ENCODE peak calls at places on chromosome 9, in seven cellular contexts. One of them, this sample, is unnamed.
A peak's percentile ranks its signal among the peaks of the same experiment; 100 is the strongest.

GRCh38 chr9:81814794-81815464 is 113.3 kb upstream of the SPATA31D4 start:
- DNase-seq in AG04450: no peak
- DNase-seq in NB4: no peak
- DNase-seq in left cardiac atrium: no peak
- DNase-seq in heart right ventricle: no peak
- DNase-seq in AG20443: no peak
- DNase-seq in activated naive CD8-positive, alpha-beta T cell treated with anti-CD3 and anti-CD28 coated beads, Interleukin-2, amount 10 ng/mL, durations not matched to agents 7 days and 5 days: no peak
- DNase-seq in this sample: peak; percentile 26

GRCh38 chr9:89598926-89599325 is 5.9 kb upstream of the GADD45G start:
- DNase-seq in AG04450: no peak
- DNase-seq in NB4: no peak
- DNase-seq in left cardiac atrium: no peak
- DNase-seq in heart right ventricle: no peak
- DNase-seq in AG20443: no peak
- DNase-seq in activated naive CD8-positive, alpha-beta T cell treated with anti-CD3 and anti-CD28 coated beads, Interleukin-2, amount 10 ng/mL, durations not matched to agents 7 days and 5 days: no peak
- DNase-seq in this sample: no peak

GRCh38 chr9:80906728-80907127 is 782.6 kb downstream of the TLE1 start:
- DNase-seq in AG04450: no peak
- DNase-seq in NB4: no peak
- DNase-seq in left cardiac atrium: no peak
- DNase-seq in heart right ventricle: no peak
- DNase-seq in AG20443: no peak
- DNase-seq in activated naive CD8-positive, alpha-beta T cell treated with anti-CD3 and anti-CD28 coated beads, Interleukin-2, amount 10 ng/mL, durations not matched to agents 7 days and 5 days: no peak
- DNase-seq in this sample: no peak

GRCh38 chr9:119332522-119332921 is 36.7 kb downstream of the BRINP1 start:
- DNase-seq in AG04450: no peak
- DNase-seq in NB4: no peak
- DNase-seq in left cardiac atrium: no peak
- DNase-seq in heart right ventricle: no peak
- DNase-seq in AG20443: no peak
- DNase-seq in activated naive CD8-positive, alpha-beta T cell treated with anti-CD3 and anti-CD28 coated beads, Interleukin-2, amount 10 ng/mL, durations not matched to agents 7 days and 5 days: no peak
- DNase-seq in this sample: no peak

GRCh38 chr9:123953601-123954011 is 23.7 kb upstream of the DENND1A start:
- DNase-seq in AG04450: no peak
- DNase-seq in NB4: no peak
- DNase-seq in left cardiac atrium: no peak
- DNase-seq in heart right ventricle: no peak
- DNase-seq in AG20443: no peak
- DNase-seq in activated naive CD8-positive, alpha-beta T cell treated with anti-CD3 and anti-CD28 coated beads, Interleukin-2, amount 10 ng/mL, durations not matched to agents 7 days and 5 days: no peak
- DNase-seq in this sample: no peak

GRCh38 chr9:127980056-127980705 is 608 bp downstream of the EEIG1 start:
- DNase-seq in AG04450: no peak
- DNase-seq in NB4: peak; percentile 47
- DNase-seq in left cardiac atrium: peak; percentile 60
- DNase-seq in heart right ventricle: peak; percentile 10
- DNase-seq in AG20443: no peak
- DNase-seq in activated naive CD8-positive, alpha-beta T cell treated with anti-CD3 and anti-CD28 coated beads, Interleukin-2, amount 10 ng/mL, durations not matched to agents 7 days and 5 days: peak; percentile 78
- DNase-seq in this sample: peak; percentile 75

GRCh38 chr9:131733601-131734061 is 6.2 kb downstream of the RAPGEF1 start:
- DNase-seq in AG04450: peak; percentile 84
- DNase-seq in NB4: peak; percentile 87
- DNase-seq in left cardiac atrium: peak; percentile 62
- DNase-seq in heart right ventricle: no peak
- DNase-seq in AG20443: peak; percentile 85
- DNase-seq in activated naive CD8-positive, alpha-beta T cell treated with anti-CD3 and anti-CD28 coated beads, Interleukin-2, amount 10 ng/mL, durations not matched to agents 7 days and 5 days: peak; percentile 58
- DNase-seq in this sample: peak; percentile 73

GRCh38 chr9:7974335-7975005 is 174.9 kb upstream of the DMAC1 start:
- DNase-seq in AG04450: no peak
- DNase-seq in NB4: peak; percentile 84
- DNase-seq in left cardiac atrium: no peak
- DNase-seq in heart right ventricle: no peak
- DNase-seq in AG20443: no peak
- DNase-seq in activated naive CD8-positive, alpha-beta T cell treated with anti-CD3 and anti-CD28 coated beads, Interleukin-2, amount 10 ng/mL, durations not matched to agents 7 days and 5 days: peak; percentile 27
- DNase-seq in this sample: no peak

GRCh38 chr9:20563917-20564316 is 58.4 kb downstream of the MLLT3 start:
- DNase-seq in AG04450: no peak
- DNase-seq in NB4: no peak
- DNase-seq in left cardiac atrium: no peak
- DNase-seq in heart right ventricle: no peak
- DNase-seq in AG20443: no peak
- DNase-seq in activated naive CD8-positive, alpha-beta T cell treated with anti-CD3 and anti-CD28 coated beads, Interleukin-2, amount 10 ng/mL, durations not matched to agents 7 days and 5 days: no peak
- DNase-seq in this sample: no peak

GRCh38 chr9:38024036-38024681 is 44.9 kb downstream of the SHB start:
- DNase-seq in AG04450: peak; percentile 76
- DNase-seq in NB4: peak; percentile 86
- DNase-seq in left cardiac atrium: peak; percentile 51
- DNase-seq in heart right ventricle: no peak
- DNase-seq in AG20443: peak; percentile 52
- DNase-seq in activated naive CD8-positive, alpha-beta T cell treated with anti-CD3 and anti-CD28 coated beads, Interleukin-2, amount 10 ng/mL, durations not matched to agents 7 days and 5 days: no peak
- DNase-seq in this sample: no peak

GRCh38 chr9:93027750-93028149 is 30.8 kb upstream of the SUSD3 start:
- DNase-seq in AG04450: no peak
- DNase-seq in NB4: no peak
- DNase-seq in left cardiac atrium: no peak
- DNase-seq in heart right ventricle: no peak
- DNase-seq in AG20443: no peak
- DNase-seq in activated naive CD8-positive, alpha-beta T cell treated with anti-CD3 and anti-CD28 coated beads, Interleukin-2, amount 10 ng/mL, durations not matched to agents 7 days and 5 days: no peak
- DNase-seq in this sample: no peak

GRCh38 chr9:80410106-80410505 is 838.3 kb downstream of the TLE4 start:
- DNase-seq in AG04450: no peak
- DNase-seq in NB4: no peak
- DNase-seq in left cardiac atrium: no peak
- DNase-seq in heart right ventricle: peak; percentile 5
- DNase-seq in AG20443: no peak
- DNase-seq in activated naive CD8-positive, alpha-beta T cell treated with anti-CD3 and anti-CD28 coated beads, Interleukin-2, amount 10 ng/mL, durations not matched to agents 7 days and 5 days: no peak
- DNase-seq in this sample: no peak

GRCh38 chr9:27183151-27183550 is 74.1 kb downstream of the TEK start:
- DNase-seq in AG04450: no peak
- DNase-seq in NB4: no peak
- DNase-seq in left cardiac atrium: no peak
- DNase-seq in heart right ventricle: no peak
- DNase-seq in AG20443: no peak
- DNase-seq in activated naive CD8-positive, alpha-beta T cell treated with anti-CD3 and anti-CD28 coated beads, Interleukin-2, amount 10 ng/mL, durations not matched to agents 7 days and 5 days: no peak
- DNase-seq in this sample: no peak

GRCh38 chr9:2242778-2243395 is 227.7 kb downstream of the SMARCA2 start:
- DNase-seq in AG04450: no peak
- DNase-seq in NB4: no peak
- DNase-seq in left cardiac atrium: no peak
- DNase-seq in heart right ventricle: no peak
- DNase-seq in AG20443: no peak
- DNase-seq in activated naive CD8-positive, alpha-beta T cell treated with anti-CD3 and anti-CD28 coated beads, Interleukin-2, amount 10 ng/mL, durations not matched to agents 7 days and 5 days: no peak
- DNase-seq in this sample: no peak

GRCh38 chr9:85408494-85408893 is 333.3 kb downstream of the AGTPBP1 start:
- DNase-seq in AG04450: no peak
- DNase-seq in NB4: no peak
- DNase-seq in left cardiac atrium: no peak
- DNase-seq in heart right ventricle: no peak
- DNase-seq in AG20443: no peak
- DNase-seq in activated naive CD8-positive, alpha-beta T cell treated with anti-CD3 and anti-CD28 coated beads, Interleukin-2, amount 10 ng/mL, durations not matched to agents 7 days and 5 days: no peak
- DNase-seq in this sample: no peak

GRCh38 chr9:116390306-116391228 is 237.0 kb downstream of the PAPPA start:
- DNase-seq in AG04450: no peak
- DNase-seq in NB4: peak; percentile 9
- DNase-seq in left cardiac atrium: no peak
- DNase-seq in heart right ventricle: no peak
- DNase-seq in AG20443: no peak
- DNase-seq in activated naive CD8-positive, alpha-beta T cell treated with anti-CD3 and anti-CD28 coated beads, Interleukin-2, amount 10 ng/mL, durations not matched to agents 7 days and 5 days: no peak
- DNase-seq in this sample: no peak

GRCh38 chr9:37618817-37619216 is 26.4 kb upstream of the TOMM5 start:
- DNase-seq in AG04450: peak; percentile 7
- DNase-seq in NB4: no peak
- DNase-seq in left cardiac atrium: no peak
- DNase-seq in heart right ventricle: no peak
- DNase-seq in AG20443: peak; percentile 71
- DNase-seq in activated naive CD8-positive, alpha-beta T cell treated with anti-CD3 and anti-CD28 coated beads, Interleukin-2, amount 10 ng/mL, durations not matched to agents 7 days and 5 days: no peak
- DNase-seq in this sample: no peak

GRCh38 chr9:14141736-14142135 is 172.2 kb downstream of the NFIB start:
- DNase-seq in AG04450: no peak
- DNase-seq in NB4: no peak
- DNase-seq in left cardiac atrium: no peak
- DNase-seq in heart right ventricle: no peak
- DNase-seq in AG20443: no peak
- DNase-seq in activated naive CD8-positive, alpha-beta T cell treated with anti-CD3 and anti-CD28 coated beads, Interleukin-2, amount 10 ng/mL, durations not matched to agents 7 days and 5 days: no peak
- DNase-seq in this sample: no peak

GRCh38 chr9:136311433-136312375 is 7.8 kb upstream of the CCDC187 start:
- DNase-seq in AG04450: no peak
- DNase-seq in NB4: peak; percentile 47
- DNase-seq in left cardiac atrium: no peak
- DNase-seq in heart right ventricle: no peak
- DNase-seq in AG20443: no peak
- DNase-seq in activated naive CD8-positive, alpha-beta T cell treated with anti-CD3 and anti-CD28 coated beads, Interleukin-2, amount 10 ng/mL, durations not matched to agents 7 days and 5 days: no peak
- DNase-seq in this sample: no peak

GRCh38 chr9:19665146-19665863 is 123.5 kb downstream of the SLC24A2 start:
- DNase-seq in AG04450: no peak
- DNase-seq in NB4: no peak
- DNase-seq in left cardiac atrium: no peak
- DNase-seq in heart right ventricle: no peak
- DNase-seq in AG20443: no peak
- DNase-seq in activated naive CD8-positive, alpha-beta T cell treated with anti-CD3 and anti-CD28 coated beads, Interleukin-2, amount 10 ng/mL, durations not matched to agents 7 days and 5 days: no peak
- DNase-seq in this sample: no peak

GRCh38 chr9:27365977-27366376 is 69.0 kb upstream of the EQTN start:
- DNase-seq in AG04450: no peak
- DNase-seq in NB4: peak; percentile 20
- DNase-seq in left cardiac atrium: no peak
- DNase-seq in heart right ventricle: no peak
- DNase-seq in AG20443: no peak
- DNase-seq in activated naive CD8-positive, alpha-beta T cell treated with anti-CD3 and anti-CD28 coated beads, Interleukin-2, amount 10 ng/mL, durations not matched to agents 7 days and 5 days: peak; percentile 56
- DNase-seq in this sample: no peak

GRCh38 chr9:63859475-63860215 is 1425.4 kb downstream of the FOXD4L5 start:
- DNase-seq in AG04450: no peak
- DNase-seq in NB4: no peak
- DNase-seq in left cardiac atrium: peak; percentile 72
- DNase-seq in heart right ventricle: peak; percentile 39
- DNase-seq in AG20443: peak; percentile 24
- DNase-seq in activated naive CD8-positive, alpha-beta T cell treated with anti-CD3 and anti-CD28 coated beads, Interleukin-2, amount 10 ng/mL, durations not matched to agents 7 days and 5 days: peak; percentile 34
- DNase-seq in this sample: no peak

GRCh38 chr9:34562136-34562745 is 27.3 kb downstream of the CNTFR start:
- DNase-seq in AG04450: no peak
- DNase-seq in NB4: peak; percentile 62
- DNase-seq in left cardiac atrium: no peak
- DNase-seq in heart right ventricle: no peak
- DNase-seq in AG20443: no peak
- DNase-seq in activated naive CD8-positive, alpha-beta T cell treated with anti-CD3 and anti-CD28 coated beads, Interleukin-2, amount 10 ng/mL, durations not matched to agents 7 days and 5 days: no peak
- DNase-seq in this sample: peak; percentile 61

GRCh38 chr9:91099471-91099870 is 262.2 kb downstream of the AUH start:
- DNase-seq in AG04450: no peak
- DNase-seq in NB4: no peak
- DNase-seq in left cardiac atrium: no peak
- DNase-seq in heart right ventricle: no peak
- DNase-seq in AG20443: no peak
- DNase-seq in activated naive CD8-positive, alpha-beta T cell treated with anti-CD3 and anti-CD28 coated beads, Interleukin-2, amount 10 ng/mL, durations not matched to agents 7 days and 5 days: no peak
- DNase-seq in this sample: no peak

GRCh38 chr9:116877072-116877471 is 190.0 kb downstream of the TRIM32 start:
- DNase-seq in AG04450: no peak
- DNase-seq in NB4: no peak
- DNase-seq in left cardiac atrium: no peak
- DNase-seq in heart right ventricle: no peak
- DNase-seq in AG20443: no peak
- DNase-seq in activated naive CD8-positive, alpha-beta T cell treated with anti-CD3 and anti-CD28 coated beads, Interleukin-2, amount 10 ng/mL, durations not matched to agents 7 days and 5 days: no peak
- DNase-seq in this sample: no peak

GRCh38 chr9:2174911-2175310 is 159.8 kb downstream of the SMARCA2 start:
- DNase-seq in AG04450: no peak
- DNase-seq in NB4: no peak
- DNase-seq in left cardiac atrium: no peak
- DNase-seq in heart right ventricle: no peak
- DNase-seq in AG20443: no peak
- DNase-seq in activated naive CD8-positive, alpha-beta T cell treated with anti-CD3 and anti-CD28 coated beads, Interleukin-2, amount 10 ng/mL, durations not matched to agents 7 days and 5 days: no peak
- DNase-seq in this sample: no peak

GRCh38 chr9:80885894-80886293 is 803.5 kb downstream of the TLE1 start:
- DNase-seq in AG04450: no peak
- DNase-seq in NB4: peak; percentile 3
- DNase-seq in left cardiac atrium: no peak
- DNase-seq in heart right ventricle: peak; percentile 8
- DNase-seq in AG20443: no peak
- DNase-seq in activated naive CD8-positive, alpha-beta T cell treated with anti-CD3 and anti-CD28 coated beads, Interleukin-2, amount 10 ng/mL, durations not matched to agents 7 days and 5 days: no peak
- DNase-seq in this sample: no peak

This sample was measured in erythroblast.